ENCODE peak calls at places on chromosomes 12 and 14, in ten cellular contexts. K is activated CD8-positive, alpha-beta T cell treated with anti-CD3 and anti-CD28 coated beads for 36 hours; F is CD4-positive, alpha-beta T cell; V is activated gamma-delta T cell treated with anti-CD3 and anti-CD28 coated beads, Interleukin-2, amount 50 U/mL, for 16 hours; E is choroid plexus epithelial cell; D is stimulated activated naive CD4-positive, alpha-beta T cell; N is substantia nigra; Y is NCI-H1092; B is right cardiac atrium; S is T-cell. H is an unnamed sample.

GRCh38 chr12:113059071-113059595 is 2.6 kb downstream of the DTX1 start:
- DNase-seq in Y (no peak), V (no peak), D (no peak), S (no peak), F (no peak), E (no peak), B (no peak), N (no peak), K (peak), H (no peak)

GRCh38 chr14:65336191-65336591 is 76.3 kb upstream of the FUT8 start:
- DNase-seq in V (peak), E (peak), D (no peak), Y (no peak), F (no peak), B (no peak), S (no peak), K (peak), N (no peak), H (peak)

GRCh38 chr12:67811437-67812361 is 163.2 kb downstream of the DYRK2 start:
- DNase-seq in F (no peak), B (no peak), Y (no peak), K (no peak), E (peak), V (no peak), N (no peak), D (no peak), S (no peak), H (no peak)

GRCh38 chr12:128976120-128976519 is 122.8 kb downstream of the GLT1D1 start:
- DNase-seq in Y (no peak), K (peak), V (no peak), F (no peak), D (no peak), S (no peak), N (no peak), B (no peak), E (peak), H (peak)

GRCh38 chr14:102924632-102925588 is 2.4 kb downstream of the AMN start:
- DNase-seq in Y (no peak), N (no peak), B (peak), E (peak), D (no peak), S (no peak), K (no peak), F (no peak), V (no peak), H (no peak)

GRCh38 chr12:113891737-113892520 is 74.2 kb downstream of the RBM19 start:
- DNase-seq in S (no peak), K (peak), N (no peak), B (no peak), D (no peak), F (no peak), Y (no peak), E (no peak), V (no peak), H (no peak)

GRCh38 chr12:65509953-65510352 is 231.5 kb downstream of the MSRB3 start:
- DNase-seq in N (no peak), K (no peak), B (no peak), F (no peak), S (no peak), D (no peak), E (no peak), V (no peak), Y (no peak), H (no peak)

GRCh38 chr12:7645395-7646177 is 20.1 kb downstream of the APOBEC1 start:
- DNase-seq in V (no peak), K (peak), E (peak), D (peak), F (no peak), B (no peak), Y (no peak), N (no peak), S (peak), H (no peak)

GRCh38 chr14:95507174-95507573 is 9.3 kb downstream of the SYNE3 start:
- DNase-seq in K (no peak), D (no peak), S (no peak), V (no peak), B (peak), N (no peak), F (no peak), E (peak), Y (no peak), H (no peak)